ENCODE peak calls at places on chromosomes 16 and 17, in five cellular contexts. V is cardiac muscle cell, O is astrocyte of the spinal cord, N is fibroblast of lung, Y is Caco-2. X is an unnamed sample.

GRCh38 chr17:47829870-47830269 is 1.5 kb downstream of the MRPL10 start:
- DNase-seq in V (no peak), O (no peak), N (no peak), Y (no peak), X (no peak)

GRCh38 chr17:17496189-17497064 is at the start of gene RASD1:
- DNase-seq in V (peak; percentile 92), O (peak; percentile 84), N (peak; percentile 82), Y (peak; percentile 96), X (peak; percentile 66)

GRCh38 chr17:73941919-73942530 is 261.5 kb upstream of the RPL38 start:
- DNase-seq in V (no peak), O (no peak), N (no peak), Y (no peak), X (no peak)

GRCh38 chr17:39187152-39187830 is 10.2 kb downstream of the CACNB1 start:
- DNase-seq in V (no peak), O (no peak), N (no peak), Y (no peak), X (no peak)

GRCh38 chr16:4647661-4647965 is 23.0 kb downstream of the MGRN1 start:
- DNase-seq in V (no peak), O (no peak), N (no peak), Y (no peak), X (no peak)

GRCh38 chr17:79946352-79947231 is 89.1 kb downstream of the TBC1D16 start:
- DNase-seq in V (no peak), O (no peak), N (no peak), Y (no peak), X (no peak)

GRCh38 chr17:7263801-7264078 is 1.5 kb upstream of the CLDN7 start:
- DNase-seq in V (no peak), O (no peak), N (no peak), Y (no peak), X (no peak)

GRCh38 chr17:66233023-66233753 is 4.0 kb upstream of the APOH start:
- DNase-seq in V (no peak), O (no peak), N (no peak), Y (no peak), X (no peak)

GRCh38 chr16:30903002-30903401 is 6.6 kb downstream of the CTF1 start:
- DNase-seq in V (no peak), O (no peak), N (no peak), Y (no peak), X (no peak)

GRCh38 chr17:56325561-56325960 is 172.3 kb downstream of the ANKFN1 start:
- DNase-seq in V (no peak), O (no peak), N (no peak), Y (no peak), X (no peak)

GRCh38 chr16:10740845-10741208 is 2.8 kb upstream of the NUBP1 start:
- DNase-seq in V (no peak), O (no peak), N (no peak), Y (no peak), X (no peak)

GRCh38 chr16:27446721-27447120 is 44.7 kb downstream of the IL21R start:
- DNase-seq in V (no peak), O (no peak), N (no peak), Y (no peak), X (no peak)

GRCh38 chr17:48282303-48282702 is 147.7 kb downstream of the SKAP1 start:
- DNase-seq in V (peak; percentile 27), O (no peak), N (peak; percentile 9), Y (no peak), X (no peak)

GRCh38 chr16:72027669-72028378 is 19.3 kb downstream of the DHODH start:
- DNase-seq in V (no peak), O (no peak), N (no peak), Y (no peak), X (no peak)

GRCh38 chr17:40442392-40443195 is 656 bp upstream of the IGFBP4 start:
- DNase-seq in V (no peak), O (no peak), N (peak; percentile 41), Y (no peak), X (no peak)

GRCh38 chr17:55547027-55547670 is 35.9 kb upstream of the SMIM36 start:
- DNase-seq in V (peak; percentile 39), O (peak; percentile 22), N (peak; percentile 70), Y (no peak), X (no peak)

GRCh38 chr17:2025622-2026309 is 632 bp upstream of the RTN4RL1 start:
- DNase-seq in V (peak; percentile 75), O (peak; percentile 43), N (peak; percentile 72), Y (peak; percentile 87), X (peak; percentile 54)

GRCh38 chr16:4183258-4184037 is 58.4 kb downstream of the SRL start:
- DNase-seq in V (peak; percentile 97), O (peak; percentile 90), N (peak; percentile 90), Y (peak; percentile 97), X (peak; percentile 80)

GRCh38 chr16:89256651-89257254 is 39.2 kb downstream of the ZNF778 start:
- DNase-seq in V (peak; percentile 32), O (peak; percentile 46), N (peak; percentile 52), Y (peak; percentile 76), X (peak; percentile 16)

GRCh38 chr16:50354629-50355456 is 13.9 kb downstream of the BRD7 start:
- DNase-seq in V (peak; percentile 23), O (no peak), N (peak; percentile 53), Y (no peak), X (no peak)
- TF ChIP-seq CTCF in V (peak; percentile 61), O (peak; percentile 50), N (peak; percentile 33), Y (peak; percentile 60), X (peak; percentile 34)

DNA sequence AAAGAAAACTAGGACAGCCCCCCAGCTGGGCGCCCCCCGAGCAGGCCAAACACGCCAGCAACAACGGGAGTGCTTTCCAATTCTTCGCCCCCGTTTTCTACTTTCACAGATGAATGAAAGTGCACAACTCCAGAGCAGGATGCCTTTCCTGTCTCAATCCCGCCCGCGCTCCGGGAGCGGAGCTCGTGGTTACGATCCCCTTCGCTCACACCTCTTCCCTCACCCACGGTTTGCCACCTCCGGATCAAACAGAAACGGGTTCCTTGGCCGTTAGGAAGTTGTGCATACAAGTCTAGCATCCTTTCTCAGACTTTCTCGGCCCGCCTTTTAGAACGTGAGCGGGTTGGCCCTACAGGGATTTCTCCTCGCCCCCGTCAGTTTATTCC is 658 bp downstream of the SKA2 start:
- DNase-seq in V (peak; percentile 62), O (no peak), N (peak; percentile 44), Y (peak; percentile 58), X (peak; percentile 25)
- H3K4me3 ChIP-seq in V (peak overlapping the region; percentile 67), O (peak overlapping the region; percentile 92), N (peak overlapping the region; percentile 90), Y (peak overlapping the region; percentile 81), X (peak overlapping the region; percentile 92)

GRCh38 chr17:28723159-28723835 is 2.7 kb downstream of the TLCD1 start:
- DNase-seq in V (no peak), O (no peak), N (no peak), Y (no peak), X (no peak)
- TF ChIP-seq CTCF in V (no peak), O (no peak), N (no peak), Y (no peak), X (no peak)

DNA sequence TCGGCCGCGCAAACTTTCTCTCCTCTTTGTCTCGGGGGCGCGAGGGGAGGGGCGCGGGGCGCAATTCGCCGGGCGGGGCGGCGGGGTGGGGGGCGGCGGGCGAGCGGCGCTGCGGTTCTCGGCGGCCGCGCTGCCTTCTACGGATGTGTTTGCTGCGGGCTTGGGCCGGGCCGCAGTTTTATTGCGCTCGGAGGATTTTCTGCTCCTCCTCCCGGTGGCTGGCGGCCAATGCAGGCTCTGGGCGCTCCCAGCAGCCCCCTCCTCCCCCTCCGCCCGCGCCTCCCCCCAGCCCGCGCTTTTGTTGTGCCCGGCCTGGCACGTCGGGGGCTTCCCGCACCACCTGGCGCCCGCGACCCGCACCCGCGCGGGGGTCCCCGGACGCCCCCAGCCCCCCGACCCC is at the start of gene TIMP2:
- DNase-seq in V (peak; percentile 91), O (peak; percentile 83), N (peak; percentile 89), Y (peak; percentile 91), X (peak; percentile 75)
- H3K4me3 ChIP-seq in V (peak within 1 kb of the TSS; percentile 73), O (peak within 1 kb of the TSS; percentile 87), N (peak within 1 kb of the TSS; percentile 96), Y (peak within 1 kb of the TSS; percentile 80), X (peak within 1 kb of the TSS; percentile 85)

GRCh38 chr16:24562811-24563210 is 23.4 kb downstream of the RBBP6 start:
- DNase-seq in V (no peak), O (no peak), N (no peak), Y (no peak), X (no peak)

GRCh38 chr16:24573141-24573540 is 33.8 kb downstream of the RBBP6 start:
- DNase-seq in V (no peak), O (no peak), N (no peak), Y (no peak), X (no peak)

GRCh38 chr16:24572069-24572468 is 32.7 kb downstream of the RBBP6 start:
- DNase-seq in V (no peak), O (no peak), N (no peak), Y (no peak), X (no peak)

DNA sequence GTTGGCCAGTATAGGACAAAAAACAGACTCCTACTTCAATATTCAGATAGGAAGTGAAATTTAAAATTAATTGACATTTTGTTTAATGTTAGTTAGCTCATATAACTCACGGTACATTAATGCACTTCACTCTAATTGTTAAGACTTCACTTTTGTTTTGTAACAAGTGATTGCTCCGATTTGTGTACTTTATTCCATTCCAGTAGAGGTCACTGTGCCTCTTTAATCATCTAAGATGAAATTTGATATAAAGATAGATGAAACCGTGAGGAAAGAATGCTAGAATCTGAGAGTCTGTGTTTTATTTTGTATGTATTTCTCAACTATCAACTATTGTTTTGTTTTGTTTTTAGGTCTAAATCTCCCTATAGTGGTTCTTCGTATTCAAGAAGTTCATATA is 29.0 kb downstream of the RBBP6 start:
- DNase-seq in V (peak; percentile 29), O (peak; percentile 40), N (peak; percentile 49), Y (no peak), X (no peak)
- TF ChIP-seq CTCF in V (peak; percentile 22), O (peak; percentile 34), N (no peak), Y (no peak), X (peak; percentile 8)

GRCh38 chr16:85899444-85899843 is 482 bp downstream of the IRF8 start:
- DNase-seq in V (no peak), O (no peak), N (no peak), Y (no peak), X (no peak)
- H3K4me3 ChIP-seq in V (peak overlapping the region; percentile 53), O (no peak overlapping the region), N (no peak overlapping the region), Y (peak overlapping the region; percentile 78), X (no peak overlapping the region)

GRCh38 chr16:81810361-81810760 is 31.3 kb downstream of the PLCG2 start:
- DNase-seq in V (no peak), O (no peak), N (no peak), Y (no peak), X (no peak)
- TF ChIP-seq CTCF in V (no peak), O (no peak), N (no peak), Y (no peak), X (no peak)

GRCh38 chr17:8294361-8294760 is 839 bp downstream of the SLC25A35 start:
- DNase-seq in V (no peak), O (no peak), N (no peak), Y (no peak), X (no peak)
- H3K4me3 ChIP-seq in V (peak overlapping the region; percentile 46), O (no peak overlapping the region), N (no peak overlapping the region), Y (no peak overlapping the region), X (no peak overlapping the region)

X was measured in brain microvascular endothelial cell.